ENCODE peak calls at places on chromosomes 13 and 19, in eight cellular contexts. W is H9; D is Ammon's horn; T is activated naive CD8-positive, alpha-beta T cell treated with anti-CD3 and anti-CD28 coated beads for 36 hours; B is glutamatergic neuron; M is mucosa of gallbladder; A is NAMALWA; E is HT1080. P is an unnamed sample.

GRCh38 chr19:3404324-3405260 is 38.2 kb downstream of the NFIC start:
- DNase-seq in W (no peak), D (peak), T (no peak), B (no peak), M (peak), A (no peak), E (no peak), P (peak)

GRCh38 chr19:16066611-16067104 is 9.6 kb upstream of the TPM4 start:
- DNase-seq in W (peak), D (no peak), T (no peak), B (no peak), M (no peak), A (peak), E (peak), P (no peak)

GRCh38 chr19:45069056-45069455 is 7.2 kb downstream of the ZNF296 start:
- DNase-seq in W (peak), D (no peak), T (no peak), B (peak), M (no peak), A (peak), E (no peak), P (no peak)

GRCh38 chr19:46784262-46785053 is 3.9 kb downstream of the SLC1A5 start:
- DNase-seq in W (peak), D (no peak), T (peak), B (peak), M (peak), A (peak), E (peak), P (peak)

GRCh38 chr13:21826214-21827015 is 155.5 kb downstream of the FGF9 start:
- DNase-seq in W (no peak), D (no peak), T (no peak), B (no peak), M (no peak), A (no peak), E (no peak), P (no peak)

GRCh38 chr13:112708560-112709240 is 18.9 kb downstream of the ATP11A start:
- DNase-seq in W (no peak), D (no peak), T (no peak), B (no peak), M (no peak), A (no peak), E (no peak), P (no peak)

GRCh38 chr19:39126312-39126561 is 651 bp downstream of the PAK4 start:
- DNase-seq in W (no peak), D (no peak), T (no peak), B (no peak), M (no peak), A (no peak), E (no peak), P (no peak)

GRCh38 chr13:21344662-21345176 is 114.4 kb downstream of the ZDHHC20 start:
- DNase-seq in W (no peak), D (no peak), T (peak), B (no peak), M (no peak), A (no peak), E (peak), P (no peak)

GRCh38 chr13:49627831-49628652 is at the start of gene ARL11:
- DNase-seq in W (peak), D (peak), T (peak), B (peak), M (peak), A (peak), E (no peak), P (peak)

GRCh38 chr13:38350114-38350617 is 515 bp downstream of the UFM1 start:
- DNase-seq in W (no peak), D (no peak), T (peak), B (peak), M (peak), A (peak), E (no peak), P (peak)

GRCh38 chr13:32829676-32830091 is 186.5 kb upstream of the KL start:
- DNase-seq in W (peak), D (no peak), T (no peak), B (no peak), M (no peak), A (no peak), E (peak), P (no peak)

GRCh38 chr13:72025836-72026235 is 158.8 kb upstream of the DACH1 start:
- DNase-seq in W (no peak), D (no peak), T (no peak), B (no peak), M (no peak), A (no peak), E (no peak), P (no peak)

GRCh38 chr19:57099199-57099661 is 20.6 kb upstream of the USP29 start:
- DNase-seq in W (peak), D (peak), T (peak), B (peak), M (peak), A (peak), E (peak), P (peak)

GRCh38 chr13:44744880-44745633 is 168.9 kb upstream of the TSC22D1 start:
- DNase-seq in W (no peak), D (no peak), T (no peak), B (no peak), M (no peak), A (no peak), E (no peak), P (no peak)

GRCh38 chr13:20696073-20696472 is 7.4 kb upstream of the IL17D start:
- DNase-seq in W (no peak), D (no peak), T (no peak), B (no peak), M (no peak), A (no peak), E (no peak), P (no peak)

GRCh38 chr19:45368737-45369340 is 1.5 kb downstream of the ERCC2 start:
- DNase-seq in W (peak), D (no peak), T (no peak), B (no peak), M (no peak), A (no peak), E (no peak), P (no peak)

GRCh38 chr19:17127671-17128070 is 52.1 kb downstream of the MYO9B start:
- DNase-seq in W (no peak), D (no peak), T (no peak), B (no peak), M (no peak), A (no peak), E (no peak), P (no peak)

GRCh38 chr19:13613447-13613846 is 107.2 kb upstream of the CACNA1A start:
- DNase-seq in W (no peak), D (no peak), T (no peak), B (no peak), M (no peak), A (no peak), E (no peak), P (peak)

GRCh38 chr13:49641810-49642291 is 13.5 kb downstream of the ARL11 start:
- DNase-seq in W (no peak), D (peak), T (no peak), B (no peak), M (peak), A (peak), E (peak), P (peak)

GRCh38 chr19:52191374-52191773 is 1.5 kb downstream of the PPP2R1A start:
- DNase-seq in W (no peak), D (no peak), T (no peak), B (no peak), M (peak), A (no peak), E (no peak), P (no peak)

GRCh38 chr19:43313711-43314495 is 39.6 kb upstream of the CD177 start:
- DNase-seq in W (no peak), D (no peak), T (no peak), B (no peak), M (no peak), A (no peak), E (no peak), P (no peak)

GRCh38 chr13:102915393-102915792 is 69.6 kb downstream of the ERCC5 start:
- DNase-seq in W (no peak), D (no peak), T (no peak), B (no peak), M (no peak), A (no peak), E (no peak), P (no peak)

GRCh38 chr13:113838711-113839201 is 25.1 kb downstream of the GAS6 start:
- DNase-seq in W (no peak), D (no peak), T (no peak), B (peak), M (no peak), A (no peak), E (no peak), P (no peak)

GRCh38 chr19:46134527-46134926 is 10.0 kb upstream of the IGFL3 start:
- DNase-seq in W (no peak), D (no peak), T (no peak), B (no peak), M (no peak), A (no peak), E (no peak), P (no peak)

GRCh38 chr13:112901951-112902651 is 66.9 kb upstream of the MCF2L start:
- DNase-seq in W (peak), D (no peak), T (no peak), B (no peak), M (peak), A (no peak), E (no peak), P (peak)